ENCODE peak calls at places on chromosomes 16 and 17, in five cellular contexts. X, C, I, V and S are unnamed samples.
A peak's percentile ranks its signal among the peaks of the same experiment; 100 is the strongest.

GRCh38 chr17:77786740-77787505 is 171.6 kb upstream of the TNRC6C start:
- DNase-seq in X (no peak), C (no peak), I (no peak), V (no peak), S (no peak)

GRCh38 chr16:25045696-25046381 is 30.7 kb upstream of the ARHGAP17 start:
- DNase-seq in X (peak; percentile 90), C (no peak), I (no peak), V (no peak), S (no peak)

GRCh38 chr17:73705594-73705993 is 61.3 kb upstream of the SDK2 start:
- DNase-seq in X (peak; percentile 1), C (no peak), I (no peak), V (no peak), S (no peak)

GRCh38 chr16:371729-372521 is 1.6 kb upstream of the MRPL28 start:
- DNase-seq in X (no peak), C (no peak), I (no peak), V (no peak), S (no peak)

GRCh38 chr16:85593503-85594195 is 19.5 kb upstream of the GSE1 start:
- DNase-seq in X (no peak), C (no peak), I (no peak), V (no peak), S (no peak)

GRCh38 chr17:73420897-73421296 is 109.1 kb upstream of the CDC42EP4 start:
- DNase-seq in X (peak; percentile 9), C (peak; percentile 77), I (no peak), V (no peak), S (no peak)

GRCh38 chr17:81941484-81942166 is 4.5 kb upstream of the PYCR1 start:
- DNase-seq in X (no peak), C (no peak), I (no peak), V (no peak), S (no peak)

GRCh38 chr16:1929105-1929504 is 10.9 kb upstream of the HS3ST6 start:
- DNase-seq in X (no peak), C (no peak), I (no peak), V (no peak), S (peak; percentile 4)

GRCh38 chr17:72602517-72603345 is 481.9 kb downstream of the SOX9 start:
- DNase-seq in X (peak; percentile 73), C (peak; percentile 72), I (no peak), V (no peak), S (no peak)

GRCh38 chr16:46648656-46649055 is 27.5 kb upstream of the SHCBP1 start:
- DNase-seq in X (no peak), C (no peak), I (no peak), V (no peak), S (no peak)

GRCh38 chr17:6024576-6024975 is 45.6 kb upstream of the WSCD1 start:
- DNase-seq in X (no peak), C (no peak), I (no peak), V (no peak), S (no peak)

GRCh38 chr16:4760221-4760910 is 6.6 kb downstream of the ZNF500 start:
- DNase-seq in X (no peak), C (no peak), I (no peak), V (no peak), S (no peak)

GRCh38 chr17:58331815-58332719 is 3.5 kb upstream of the TSPOAP1 start:
- DNase-seq in X (no peak), C (no peak), I (no peak), V (peak; percentile 43), S (no peak)

GRCh38 chr16:49924078-49924477 is 68.2 kb upstream of the ZNF423 start:
- DNase-seq in X (no peak), C (peak; percentile 27), I (no peak), V (no peak), S (no peak)

GRCh38 chr16:30472328-30472942 is at the start of gene ITGAL:
- DNase-seq in X (no peak), C (no peak), I (no peak), V (no peak), S (no peak)

GRCh38 chr17:1724351-1724868 is at the start of gene WDR81:
- DNase-seq in X (peak; percentile 79), C (peak; percentile 48), I (peak; percentile 80), V (peak; percentile 93), S (peak; percentile 60)

GRCh38 chr16:89409161-89409711 is 81.1 kb downstream of the ANKRD11 start:
- DNase-seq in X (peak; percentile 71), C (no peak), I (no peak), V (no peak), S (no peak)

GRCh38 chr17:80468222-80468621 is 8.2 kb downstream of the NPTX1 start:
- DNase-seq in X (no peak), C (no peak), I (no peak), V (no peak), S (no peak)

GRCh38 chr17:72189781-72190593 is 69.2 kb downstream of the SOX9 start:
- DNase-seq in X (peak; percentile 36), C (no peak), I (no peak), V (no peak), S (no peak)

GRCh38 chr16:69921125-69921524 is 30.0 kb upstream of the CLEC18A start:
- DNase-seq in X (peak; percentile 28), C (no peak), I (no peak), V (no peak), S (no peak)

GRCh38 chr16:62913333-62913732 is 877.1 kb upstream of the CDH8 start:
- DNase-seq in X (no peak), C (no peak), I (no peak), V (no peak), S (no peak)

GRCh38 chr16:84159006-84159405 is 13.9 kb downstream of the DNAAF1 start:
- DNase-seq in X (no peak), C (no peak), I (no peak), V (no peak), S (no peak)

GRCh38 chr17:11935734-11936406 is 61.4 kb downstream of the ZNF18 start:
- DNase-seq in X (peak; percentile 33), C (peak; percentile 43), I (peak; percentile 60), V (no peak), S (no peak)

DNA sequence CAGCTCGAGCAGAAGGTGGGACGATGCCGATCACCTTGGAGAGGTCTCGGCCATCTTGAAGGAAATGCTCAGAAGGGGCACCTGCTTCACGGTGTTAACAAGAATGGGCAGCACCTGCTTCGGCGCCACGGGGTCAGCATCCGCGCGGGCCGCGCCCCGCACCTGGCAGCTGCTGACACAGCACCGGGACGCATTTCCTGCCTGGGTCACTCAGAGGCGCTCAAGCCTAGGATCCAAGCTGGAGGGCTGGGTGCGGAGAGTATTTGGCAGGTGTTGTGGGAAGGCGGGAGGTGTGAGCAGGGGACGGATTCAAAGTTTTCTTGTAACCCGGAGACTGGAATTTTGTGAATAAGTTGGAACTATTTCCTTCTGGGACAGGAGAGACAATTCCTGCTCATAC is 39.3 kb upstream of the AKTIP start:
- DNase-seq in X (no peak), C (no peak), I (no peak), V (no peak), S (no peak)
- TF ChIP-seq CTCF in X (no peak), C (no peak), I (no peak), V (no peak), S (no peak)

GRCh38 chr17:74842599-74843351 is 16.9 kb downstream of the GRIN2C start:
- DNase-seq in X (peak; percentile 46), C (peak; percentile 56), I (peak; percentile 64), V (peak; percentile 30), S (no peak)
- TF ChIP-seq CTCF in X (peak; percentile 58), C (peak; percentile 65), I (peak; percentile 66), V (peak; percentile 72), S (peak; percentile 39)

DNA sequence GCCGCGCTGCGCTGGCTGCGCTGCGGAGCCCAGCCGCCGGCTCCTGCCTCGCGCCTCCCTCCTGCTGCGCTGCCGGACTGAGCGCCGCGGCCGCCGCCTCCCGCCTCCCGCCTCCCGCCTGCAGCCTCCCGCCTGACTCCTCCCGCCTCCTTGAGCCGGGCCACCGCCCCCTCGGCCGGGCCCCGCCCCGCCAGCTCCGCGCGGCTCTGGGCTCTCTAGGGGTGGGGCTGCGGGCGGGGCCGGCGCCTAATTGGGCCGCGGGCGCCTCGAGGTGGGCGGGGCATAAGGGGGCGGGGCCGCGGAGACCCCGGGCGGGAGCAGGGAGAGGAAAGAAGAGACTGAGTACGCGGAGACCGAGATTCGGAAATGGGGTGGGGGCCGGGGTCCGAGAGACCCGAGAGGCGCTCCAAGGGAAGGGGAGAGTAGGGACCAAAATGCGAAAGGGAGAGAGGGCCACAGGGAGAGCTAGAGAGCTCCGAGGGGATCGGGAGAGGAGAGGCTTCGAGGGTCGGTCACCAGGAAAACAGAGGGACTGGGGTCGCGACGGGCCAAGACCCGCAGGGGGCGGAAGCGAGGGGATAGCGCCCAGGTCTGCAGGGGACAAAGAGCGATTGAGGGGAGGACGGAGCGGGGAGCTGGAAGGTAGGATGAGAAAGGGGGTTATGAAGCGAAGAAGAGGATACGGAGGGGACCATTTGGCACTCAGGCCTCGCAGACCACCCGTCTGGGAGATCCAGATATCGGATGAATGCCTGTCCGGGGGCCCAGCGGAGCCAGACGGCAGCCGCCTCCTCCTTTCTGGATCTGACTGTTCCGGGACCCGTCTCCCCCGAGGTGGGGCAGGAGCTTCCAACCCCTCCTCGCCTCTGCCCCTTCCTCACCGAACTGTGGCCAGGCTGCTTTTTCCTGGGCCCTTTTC is at the start of gene C1QL1:
- DNase-seq in X (peak; percentile 81), C (peak; percentile 61), I (peak; percentile 90), V (peak; percentile 77), S (peak; percentile 60)
- TF ChIP-seq CTCF in X (no peak), C (no peak), I (peak; percentile 58), V (no peak), S (peak; percentile 8)

DNA sequence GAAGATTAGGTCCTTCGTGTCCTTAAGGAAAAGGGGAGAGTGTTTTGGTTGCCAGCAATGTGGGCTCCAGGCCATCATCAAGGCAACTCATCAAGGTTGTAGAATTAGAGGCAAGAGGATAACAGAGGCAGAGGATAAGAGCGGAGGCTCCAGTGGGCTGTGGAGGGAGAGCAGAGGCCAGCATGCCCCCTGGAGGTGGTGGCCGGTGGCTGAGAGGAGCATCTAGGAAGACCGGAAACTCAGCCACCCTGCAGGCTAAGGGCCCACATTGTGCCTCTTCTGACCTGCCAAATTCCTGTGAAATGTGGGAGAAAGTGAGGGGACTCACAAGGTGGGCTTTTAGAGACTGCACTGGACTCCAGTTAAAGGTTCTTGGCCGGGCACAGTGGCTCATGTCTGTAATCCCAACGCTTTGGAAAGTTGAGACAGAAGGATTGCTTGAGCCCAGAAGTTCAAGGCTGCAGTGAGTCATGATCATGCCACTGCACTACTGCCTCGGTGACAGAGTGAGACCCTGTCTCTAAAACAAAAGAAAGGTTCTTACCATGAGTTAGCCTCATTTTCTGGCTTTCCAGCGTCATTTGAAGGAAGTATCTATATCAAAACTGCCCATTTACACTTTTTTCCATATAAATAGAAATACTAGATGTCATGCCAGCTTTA is 62.7 kb upstream of the ADORA2B start:
- DNase-seq in X (no peak), C (no peak), I (no peak), V (no peak), S (no peak)
- TF ChIP-seq CTCF in X (no peak), C (peak; percentile 49), I (peak; percentile 36), V (no peak), S (no peak)

GRCh38 chr16:31713945-31714898 is 159.4 kb upstream of the ZNF267 start:
- DNase-seq in X (no peak), C (no peak), I (no peak), V (no peak), S (no peak)
- TF ChIP-seq CTCF in X (peak; percentile 22), C (peak; percentile 54), I (peak; percentile 56), V (no peak), S (peak; percentile 21)